ENCODE peak calls at places on chromosome 3, in eight cellular contexts. W, Z, I, M, H, F, D and T are unnamed samples.

GRCh38 chr3:126378341-126378751 is 16.4 kb upstream of the CFAP100 start:
- DNase-seq in W (no peak), Z (no peak), I (no peak), M (no peak), H (no peak), F (no peak), D (no peak), T (no peak)

GRCh38 chr3:40873456-40873855 is 325.8 kb upstream of the CTNNB1 start:
- DNase-seq in W (no peak), Z (no peak), I (no peak), M (no peak), H (no peak), F (no peak), D (no peak), T (no peak)

GRCh38 chr3:14497321-14497720 is 42.8 kb downstream of the GRIP2 start:
- DNase-seq in W (no peak), Z (no peak), I (no peak), M (no peak), H (peak; percentile 42), F (no peak), D (no peak), T (no peak)

GRCh38 chr3:130935761-130936160 is 41.9 kb downstream of the ATP2C1 start:
- DNase-seq in W (no peak), Z (no peak), I (peak; percentile 78), M (peak; percentile 77), H (no peak), F (no peak), D (peak; percentile 80), T (peak; percentile 68)

GRCh38 chr3:148147896-148148295 is 549.8 kb upstream of the AGTR1 start:
- DNase-seq in W (no peak), Z (peak; percentile 6), I (no peak), M (no peak), H (no peak), F (no peak), D (peak; percentile 29), T (no peak)

GRCh38 chr3:127369356-127369935 is 81.6 kb upstream of the PRR20G start:
- DNase-seq in W (no peak), Z (no peak), I (no peak), M (no peak), H (no peak), F (no peak), D (no peak), T (no peak)

GRCh38 chr3:152127058-152127457 is 141.7 kb upstream of the MBNL1 start:
- DNase-seq in W (no peak), Z (no peak), I (no peak), M (no peak), H (no peak), F (no peak), D (no peak), T (no peak)

GRCh38 chr3:5630396-5630795 is 442.9 kb downstream of the EDEM1 start:
- DNase-seq in W (no peak), Z (no peak), I (no peak), M (no peak), H (no peak), F (no peak), D (no peak), T (no peak)

GRCh38 chr3:150747909-150748568 is 14.9 kb downstream of the SIAH2 start:
- DNase-seq in W (no peak), Z (no peak), I (no peak), M (no peak), H (no peak), F (no peak), D (peak; percentile 24), T (no peak)

GRCh38 chr3:19471147-19471546 is 322.8 kb downstream of the KCNH8 start:
- DNase-seq in W (no peak), Z (no peak), I (no peak), M (no peak), H (no peak), F (no peak), D (no peak), T (no peak)

GRCh38 chr3:194225988-194226663 is 90.2 kb downstream of the HES1 start:
- DNase-seq in W (no peak), Z (no peak), I (no peak), M (peak; percentile 62), H (no peak), F (no peak), D (peak; percentile 28), T (peak; percentile 67)

GRCh38 chr3:188390347-188390718 is 236.4 kb downstream of the LPP start:
- DNase-seq in W (no peak), Z (no peak), I (no peak), M (no peak), H (no peak), F (no peak), D (no peak), T (no peak)
- H3K4me3 ChIP-seq in W (no peak overlapping the region), Z (no peak overlapping the region), I (no peak overlapping the region), M (no peak overlapping the region), H (no peak overlapping the region), F (no peak overlapping the region), D (no peak overlapping the region), T (no peak overlapping the region)

DNA sequence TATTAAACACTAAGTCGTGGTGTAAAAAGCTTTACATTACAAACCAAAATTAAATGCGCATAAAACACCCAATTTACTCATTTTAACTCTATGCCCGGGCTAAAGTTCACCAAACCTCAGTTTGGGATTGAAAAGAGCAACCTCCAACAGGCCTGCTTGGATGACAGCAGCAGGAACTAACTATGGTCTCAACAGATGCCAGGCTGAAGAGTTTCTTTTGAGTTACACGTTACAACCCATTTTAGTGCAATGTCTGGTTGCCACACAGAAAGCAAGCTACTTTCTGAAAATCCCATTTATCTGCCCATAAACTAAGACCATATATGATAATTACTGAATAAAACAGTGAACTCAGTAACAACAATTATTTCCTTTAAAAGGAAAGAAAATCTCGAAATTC is 2.2 kb downstream of the SATB1 start:
- DNase-seq in W (no peak), Z (no peak), I (no peak), M (no peak), H (no peak), F (no peak), D (no peak), T (peak; percentile 14)
- H3K4me3 ChIP-seq in W (peak overlapping the region; percentile 81), Z (peak overlapping the region; percentile 75), I (peak overlapping the region; percentile 84), M (peak overlapping the region; percentile 89), H (no peak overlapping the region), F (peak overlapping the region; percentile 85), D (peak overlapping the region; percentile 81), T (peak overlapping the region; percentile 89)

DNA sequence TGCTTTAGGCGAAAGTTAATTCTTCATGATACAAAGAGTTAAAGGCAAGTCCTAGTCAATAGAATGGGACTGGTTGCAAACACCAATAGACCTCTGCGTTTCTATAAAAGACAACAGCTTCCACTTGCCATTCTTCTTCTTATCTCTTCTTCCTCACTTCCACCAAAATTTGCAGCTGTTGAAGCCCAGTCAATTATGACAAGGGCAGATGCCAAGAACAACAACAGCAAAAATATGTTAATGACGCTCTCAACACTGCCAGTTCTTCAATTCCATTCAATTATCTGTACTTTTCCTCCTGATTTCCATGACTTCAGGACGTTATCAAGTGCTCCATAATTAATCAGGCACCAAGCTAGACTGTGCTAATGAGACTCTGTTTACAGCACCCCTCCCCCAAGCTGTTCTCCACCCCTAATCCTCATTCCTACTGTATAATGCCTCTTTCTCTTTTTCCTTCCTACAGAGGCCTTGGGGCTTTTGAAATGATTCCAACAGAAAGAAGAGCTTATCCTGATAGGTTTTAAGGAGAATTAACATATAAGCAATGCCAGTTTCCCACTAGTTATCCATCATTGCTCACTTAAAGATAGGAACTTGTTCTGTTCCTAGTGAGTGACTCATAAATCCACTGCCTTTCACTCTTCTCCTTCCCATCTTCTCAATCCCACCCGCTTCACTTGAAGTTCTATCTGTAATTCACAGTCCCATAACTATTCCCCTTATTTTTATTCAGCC is 1160.4 kb downstream of the IGSF11 start:
- DNase-seq in W (no peak), Z (no peak), I (peak; percentile 16), M (peak; percentile 42), H (no peak), F (no peak), D (no peak), T (peak; percentile 51)
- H3K4me3 ChIP-seq in W (no peak overlapping the region), Z (no peak overlapping the region), I (no peak overlapping the region), M (no peak overlapping the region), H (no peak overlapping the region), F (no peak overlapping the region), D (no peak overlapping the region), T (no peak overlapping the region)

GRCh38 chr3:82038536-82038935 is 277.1 kb upstream of the GBE1 start:
- DNase-seq in W (no peak), Z (no peak), I (no peak), M (no peak), H (no peak), F (no peak), D (no peak), T (no peak)
- H3K4me3 ChIP-seq in W (no peak overlapping the region), Z (no peak overlapping the region), I (no peak overlapping the region), M (no peak overlapping the region), H (no peak overlapping the region), F (no peak overlapping the region), D (no peak overlapping the region), T (no peak overlapping the region)

DNA sequence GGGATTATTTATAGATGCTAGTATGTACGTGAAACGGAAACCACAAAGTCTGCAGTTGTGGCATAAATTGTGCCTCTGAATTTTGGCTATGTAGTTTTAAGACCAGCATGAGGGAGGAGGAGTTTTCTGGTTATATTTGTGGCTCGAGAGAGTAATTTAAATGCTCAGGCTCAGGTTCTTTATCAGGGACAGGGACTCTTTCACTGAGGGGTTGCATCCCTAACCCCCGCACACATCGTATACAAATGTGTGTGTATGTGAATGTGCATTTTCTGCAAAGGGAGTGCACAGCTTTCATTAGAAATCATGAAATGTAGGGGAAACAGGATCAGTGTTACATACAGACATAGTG is 12.6 kb downstream of the GCSAM start:
- DNase-seq in W (no peak), Z (no peak), I (no peak), M (no peak), H (no peak), F (no peak), D (no peak), T (no peak)
- H3K4me3 ChIP-seq in W (no peak overlapping the region), Z (no peak overlapping the region), I (no peak overlapping the region), M (no peak overlapping the region), H (no peak overlapping the region), F (no peak overlapping the region), D (no peak overlapping the region), T (no peak overlapping the region)

DNA sequence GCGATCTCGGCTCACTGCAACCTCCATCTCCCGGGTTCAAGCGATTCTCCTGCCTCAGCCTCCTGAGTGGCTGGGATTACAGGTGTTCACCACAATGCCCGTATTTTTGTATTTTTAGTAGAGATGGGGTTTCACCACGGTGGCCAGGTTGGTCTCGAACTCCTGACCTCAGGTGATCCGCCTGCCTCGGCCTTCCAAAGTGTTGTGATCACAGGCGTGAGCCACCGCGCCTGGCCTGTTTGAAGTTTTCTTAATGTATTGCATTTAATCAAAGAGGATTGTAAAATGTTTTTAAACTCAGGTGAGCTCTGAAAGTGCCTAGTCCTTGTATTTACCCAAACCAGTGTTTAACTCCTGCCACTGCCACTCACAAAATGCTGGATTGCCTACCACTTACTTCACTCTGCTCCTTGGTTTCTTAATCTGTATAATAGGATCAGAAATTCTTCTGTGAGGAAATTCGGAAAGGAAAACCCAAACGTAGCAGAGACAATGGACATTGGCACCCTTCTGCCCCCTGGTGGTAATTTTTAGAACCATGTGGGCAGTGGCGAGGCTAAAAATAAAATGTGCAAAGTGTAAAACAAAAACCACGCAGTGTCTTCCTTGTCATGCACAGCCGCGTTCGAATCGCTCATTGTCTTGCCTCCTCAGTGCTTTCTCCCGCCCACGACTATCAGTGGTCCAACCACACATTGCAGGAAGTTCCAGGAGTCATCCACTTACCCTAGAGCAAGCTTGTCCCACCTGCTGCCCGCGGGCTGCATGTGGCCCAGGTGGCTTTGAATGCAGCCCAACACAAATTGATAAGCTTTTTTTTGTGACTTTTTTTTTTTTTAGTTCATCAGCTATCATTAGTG is 27.3 kb downstream of the CEP19 start:
- DNase-seq in W (peak; percentile 55), Z (peak; percentile 60), I (peak; percentile 47), M (peak; percentile 14), H (peak; percentile 81), F (peak; percentile 49), D (peak; percentile 82), T (peak; percentile 61)
- H3K4me3 ChIP-seq in W (no peak overlapping the region), Z (no peak overlapping the region), I (no peak overlapping the region), M (no peak overlapping the region), H (no peak overlapping the region), F (no peak overlapping the region), D (no peak overlapping the region), T (no peak overlapping the region)